ENCODE peak calls at places on chromosomes 7 and 10, in five cellular contexts. P, S, G, V and B are unnamed samples.

GRCh38 chr10:52170776-52171175 is 143.3 kb upstream of the DKK1 start:
- DNase-seq in V (no peak), P (no peak), G (peak; percentile 84), S (no peak), B (no peak)

GRCh38 chr7:158811461-158811860 is 17.8 kb downstream of the ESYT2 start:
- DNase-seq in P (no peak), V (peak; percentile 71), S (peak; percentile 92), G (no peak), B (no peak)

GRCh38 chr7:47446871-47447466 is 134.9 kb downstream of the TNS3 start:
- DNase-seq in G (no peak), V (no peak), S (no peak), P (no peak), B (no peak)

GRCh38 chr10:9296206-9296605 is 1241.7 kb downstream of the GATA3 start:
- DNase-seq in V (peak; percentile 45), P (no peak), S (no peak), G (no peak), B (no peak)

GRCh38 chr7:102287082-102287464 is 405 bp downstream of the SH2B2 start:
- DNase-seq in S (no peak), P (no peak), V (no peak), G (no peak), B (no peak)

GRCh38 chr10:9734218-9734617 is 1283.5 kb upstream of the CELF2 start:
- DNase-seq in S (no peak), P (no peak), V (no peak), G (peak; percentile 9), B (no peak)

GRCh38 chr10:21535494-21535818 is 1.4 kb downstream of the MLLT10 start:
- DNase-seq in P (no peak), V (no peak), S (no peak), G (no peak), B (no peak)

GRCh38 chr7:144437370-144438191 is 34.1 kb upstream of the NOBOX start:
- DNase-seq in V (peak; percentile 56), S (peak; percentile 90), P (no peak), G (no peak), B (peak; percentile 88)

GRCh38 chr7:44977304-44977858 is 1.4 kb downstream of the MYO1G start:
- DNase-seq in G (no peak), S (no peak), V (no peak), P (no peak), B (no peak)